ENCODE peak calls at places on chromosomes 7 and 10, in ten cellular contexts. One of them, this sample, is unnamed.

GRCh38 chr7:20241491-20242261 is 24.5 kb upstream of the MACC1 start:
- DNase-seq in uterus: no peak
- DNase-seq in cardiac muscle cell: no peak
- DNase-seq in neuronal stem cell: no peak
- DNase-seq in OCI-LY7: no peak
- DNase-seq in heart right ventricle: no peak
- DNase-seq in right cardiac atrium: no peak
- DNase-seq in fibroblast of lung: peak
- DNase-seq in kidney: no peak
- DNase-seq in RWPE1: peak
- DNase-seq in this sample: no peak

GRCh38 chr10:79113827-79114226 is 45.1 kb downstream of the ZMIZ1 start:
- DNase-seq in uterus: no peak
- DNase-seq in cardiac muscle cell: no peak
- DNase-seq in neuronal stem cell: no peak
- DNase-seq in OCI-LY7: no peak
- DNase-seq in heart right ventricle: no peak
- DNase-seq in right cardiac atrium: no peak
- DNase-seq in fibroblast of lung: no peak
- DNase-seq in kidney: no peak
- DNase-seq in RWPE1: no peak
- DNase-seq in this sample: no peak

GRCh38 chr10:112159469-112159868 is 24.1 kb downstream of the GPAM start:
- DNase-seq in uterus: no peak
- DNase-seq in cardiac muscle cell: no peak
- DNase-seq in neuronal stem cell: no peak
- DNase-seq in OCI-LY7: no peak
- DNase-seq in heart right ventricle: no peak
- DNase-seq in right cardiac atrium: no peak
- DNase-seq in fibroblast of lung: no peak
- DNase-seq in kidney: no peak
- DNase-seq in RWPE1: no peak
- DNase-seq in this sample: no peak

GRCh38 chr10:44992070-44992731 is 8.5 kb upstream of the ZNF22 start:
- DNase-seq in uterus: peak
- DNase-seq in cardiac muscle cell: no peak
- DNase-seq in neuronal stem cell: no peak
- DNase-seq in OCI-LY7: no peak
- DNase-seq in heart right ventricle: peak
- DNase-seq in right cardiac atrium: peak
- DNase-seq in fibroblast of lung: no peak
- DNase-seq in kidney: peak
- DNase-seq in RWPE1: no peak
- DNase-seq in this sample: no peak

GRCh38 chr10:102234866-102235597 is 6.3 kb downstream of the PITX3 start:
- DNase-seq in uterus: no peak
- DNase-seq in cardiac muscle cell: no peak
- DNase-seq in neuronal stem cell: no peak
- DNase-seq in OCI-LY7: no peak
- DNase-seq in heart right ventricle: no peak
- DNase-seq in right cardiac atrium: no peak
- DNase-seq in fibroblast of lung: no peak
- DNase-seq in kidney: no peak
- DNase-seq in RWPE1: no peak
- DNase-seq in this sample: no peak

GRCh38 chr7:64618785-64619456 is 47.0 kb upstream of the ZNF107 start:
- DNase-seq in uterus: no peak
- DNase-seq in cardiac muscle cell: peak
- DNase-seq in neuronal stem cell: no peak
- DNase-seq in OCI-LY7: peak
- DNase-seq in heart right ventricle: no peak
- DNase-seq in right cardiac atrium: no peak
- DNase-seq in fibroblast of lung: peak
- DNase-seq in kidney: no peak
- DNase-seq in RWPE1: peak
- DNase-seq in this sample: no peak

GRCh38 chr10:131860806-131861440 is 39.9 kb upstream of the PPP2R2D start:
- DNase-seq in uterus: no peak
- DNase-seq in cardiac muscle cell: no peak
- DNase-seq in neuronal stem cell: no peak
- DNase-seq in OCI-LY7: no peak
- DNase-seq in heart right ventricle: no peak
- DNase-seq in right cardiac atrium: no peak
- DNase-seq in fibroblast of lung: no peak
- DNase-seq in kidney: peak
- DNase-seq in RWPE1: no peak
- DNase-seq in this sample: no peak

GRCh38 chr7:133854739-133855138 is 272.4 kb upstream of the LRGUK start:
- DNase-seq in uterus: no peak
- DNase-seq in cardiac muscle cell: peak
- DNase-seq in neuronal stem cell: no peak
- DNase-seq in OCI-LY7: peak
- DNase-seq in heart right ventricle: no peak
- DNase-seq in right cardiac atrium: no peak
- DNase-seq in fibroblast of lung: peak
- DNase-seq in kidney: no peak
- DNase-seq in RWPE1: peak
- DNase-seq in this sample: no peak

GRCh38 chr7:16930958-16931357 is 49.2 kb upstream of the AGR3 start:
- DNase-seq in uterus: no peak
- DNase-seq in cardiac muscle cell: no peak
- DNase-seq in neuronal stem cell: no peak
- DNase-seq in OCI-LY7: no peak
- DNase-seq in heart right ventricle: no peak
- DNase-seq in right cardiac atrium: no peak
- DNase-seq in fibroblast of lung: no peak
- DNase-seq in kidney: no peak
- DNase-seq in RWPE1: no peak
- DNase-seq in this sample: no peak

GRCh38 chr7:16939161-16939560 is 57.4 kb upstream of the AGR3 start:
- DNase-seq in uterus: no peak
- DNase-seq in cardiac muscle cell: no peak
- DNase-seq in neuronal stem cell: no peak
- DNase-seq in OCI-LY7: no peak
- DNase-seq in heart right ventricle: no peak
- DNase-seq in right cardiac atrium: no peak
- DNase-seq in fibroblast of lung: no peak
- DNase-seq in kidney: no peak
- DNase-seq in RWPE1: no peak
- DNase-seq in this sample: no peak

GRCh38 chr7:16936626-16937422 is 55.0 kb upstream of the AGR3 start:
- DNase-seq in uterus: no peak
- DNase-seq in cardiac muscle cell: no peak
- DNase-seq in neuronal stem cell: no peak
- DNase-seq in OCI-LY7: no peak
- DNase-seq in heart right ventricle: no peak
- DNase-seq in right cardiac atrium: no peak
- DNase-seq in fibroblast of lung: no peak
- DNase-seq in kidney: no peak
- DNase-seq in RWPE1: no peak
- DNase-seq in this sample: no peak

GRCh38 chr7:16933296-16934248 is 51.8 kb upstream of the AGR3 start:
- DNase-seq in uterus: no peak
- DNase-seq in cardiac muscle cell: no peak
- DNase-seq in neuronal stem cell: no peak
- DNase-seq in OCI-LY7: no peak
- DNase-seq in heart right ventricle: no peak
- DNase-seq in right cardiac atrium: no peak
- DNase-seq in fibroblast of lung: no peak
- DNase-seq in kidney: no peak
- DNase-seq in RWPE1: no peak
- DNase-seq in this sample: no peak

DNA sequence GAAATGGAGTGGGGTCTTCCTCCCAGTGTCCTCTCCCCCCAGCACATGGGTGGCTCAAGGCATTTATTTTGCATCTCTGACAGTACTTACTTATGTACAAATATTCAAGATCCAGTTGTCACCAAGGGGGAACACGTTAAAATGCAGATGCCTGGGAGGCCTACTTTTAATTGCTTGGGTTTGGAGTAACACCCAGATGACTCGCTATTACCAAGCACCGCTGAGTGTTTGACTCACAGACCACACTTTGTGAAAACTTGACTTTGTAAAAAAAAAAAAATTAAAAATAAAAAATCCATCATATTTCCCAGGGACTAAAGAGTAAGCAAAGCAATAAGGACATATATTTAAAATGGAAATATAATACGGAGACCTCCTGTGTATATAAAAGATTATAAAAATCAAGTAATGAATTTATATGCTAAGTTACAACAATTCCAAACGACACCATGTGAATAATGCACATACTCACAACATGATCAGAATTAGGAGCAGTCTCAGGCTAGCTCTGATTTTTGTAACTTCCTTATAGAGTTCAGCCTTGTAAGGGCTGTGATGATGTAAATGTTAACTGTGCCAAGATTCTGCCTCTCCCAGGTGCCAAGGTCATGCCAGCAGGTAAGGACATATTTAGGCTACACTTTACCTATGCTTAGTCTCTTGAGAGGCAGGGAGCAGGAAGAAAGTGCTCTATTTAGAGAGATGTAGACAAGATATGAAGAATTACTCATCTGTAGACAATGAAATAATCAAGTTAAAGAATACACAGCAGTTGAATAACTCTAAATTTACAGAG is 53.4 kb upstream of the AGR3 start:
- DNase-seq in uterus: no peak
- DNase-seq in cardiac muscle cell: no peak
- DNase-seq in neuronal stem cell: no peak
- DNase-seq in OCI-LY7: no peak
- DNase-seq in heart right ventricle: no peak
- DNase-seq in right cardiac atrium: no peak
- DNase-seq in fibroblast of lung: peak
- DNase-seq in kidney: no peak
- DNase-seq in RWPE1: no peak
- DNase-seq in this sample: no peak
- H3K27ac ChIP-seq in uterus: no peak
- H3K27ac ChIP-seq in cardiac muscle cell: no peak
- H3K27ac ChIP-seq in neuronal stem cell: no peak
- H3K27ac ChIP-seq in OCI-LY7: no peak
- H3K27ac ChIP-seq in heart right ventricle: no peak
- H3K27ac ChIP-seq in right cardiac atrium: no peak
- H3K27ac ChIP-seq in fibroblast of lung: no peak
- H3K27ac ChIP-seq in kidney: no peak
- H3K27ac ChIP-seq in RWPE1: no peak
- H3K27ac ChIP-seq in this sample: no peak

GRCh38 chr10:12337407-12337806 is 11.9 kb upstream of the CAMK1D start:
- DNase-seq in uterus: no peak
- DNase-seq in cardiac muscle cell: no peak
- DNase-seq in neuronal stem cell: no peak
- DNase-seq in OCI-LY7: no peak
- DNase-seq in heart right ventricle: no peak
- DNase-seq in right cardiac atrium: no peak
- DNase-seq in fibroblast of lung: peak
- DNase-seq in kidney: no peak
- DNase-seq in RWPE1: no peak
- DNase-seq in this sample: no peak
- H3K27ac ChIP-seq in uterus: no peak
- H3K27ac ChIP-seq in cardiac muscle cell: no peak
- H3K27ac ChIP-seq in neuronal stem cell: no peak
- H3K27ac ChIP-seq in OCI-LY7: peak
- H3K27ac ChIP-seq in heart right ventricle: no peak
- H3K27ac ChIP-seq in right cardiac atrium: no peak
- H3K27ac ChIP-seq in fibroblast of lung: no peak
- H3K27ac ChIP-seq in kidney: no peak
- H3K27ac ChIP-seq in RWPE1: no peak
- H3K27ac ChIP-seq in this sample: no peak

GRCh38 chr7:155962968-155963300 is 150.7 kb upstream of the SHH start:
- DNase-seq in uterus: no peak
- DNase-seq in cardiac muscle cell: no peak
- DNase-seq in neuronal stem cell: no peak
- DNase-seq in OCI-LY7: no peak
- DNase-seq in heart right ventricle: no peak
- DNase-seq in right cardiac atrium: no peak
- DNase-seq in fibroblast of lung: no peak
- DNase-seq in kidney: no peak
- DNase-seq in RWPE1: no peak
- DNase-seq in this sample: no peak
- H3K27ac ChIP-seq in uterus: no peak
- H3K27ac ChIP-seq in cardiac muscle cell: no peak
- H3K27ac ChIP-seq in neuronal stem cell: no peak
- H3K27ac ChIP-seq in OCI-LY7: no peak
- H3K27ac ChIP-seq in heart right ventricle: no peak
- H3K27ac ChIP-seq in right cardiac atrium: no peak
- H3K27ac ChIP-seq in fibroblast of lung: no peak
- H3K27ac ChIP-seq in kidney: no peak
- H3K27ac ChIP-seq in RWPE1: no peak
- H3K27ac ChIP-seq in this sample: no peak

GRCh38 chr7:130367088-130367755 is 13.1 kb upstream of the CPA1 start:
- DNase-seq in uterus: no peak
- DNase-seq in cardiac muscle cell: no peak
- DNase-seq in neuronal stem cell: no peak
- DNase-seq in OCI-LY7: no peak
- DNase-seq in heart right ventricle: no peak
- DNase-seq in right cardiac atrium: no peak
- DNase-seq in fibroblast of lung: no peak
- DNase-seq in kidney: no peak
- DNase-seq in RWPE1: no peak
- DNase-seq in this sample: no peak

GRCh38 chr7:130365093-130365492 is 15.2 kb upstream of the CPA1 start:
- DNase-seq in uterus: no peak
- DNase-seq in cardiac muscle cell: no peak
- DNase-seq in neuronal stem cell: no peak
- DNase-seq in OCI-LY7: no peak
- DNase-seq in heart right ventricle: no peak
- DNase-seq in right cardiac atrium: no peak
- DNase-seq in fibroblast of lung: no peak
- DNase-seq in kidney: no peak
- DNase-seq in RWPE1: no peak
- DNase-seq in this sample: no peak

GRCh38 chr7:130364446-130364845 is 15.8 kb upstream of the CPA1 start:
- DNase-seq in uterus: no peak
- DNase-seq in cardiac muscle cell: no peak
- DNase-seq in neuronal stem cell: no peak
- DNase-seq in OCI-LY7: no peak
- DNase-seq in heart right ventricle: no peak
- DNase-seq in right cardiac atrium: no peak
- DNase-seq in fibroblast of lung: no peak
- DNase-seq in kidney: no peak
- DNase-seq in RWPE1: no peak
- DNase-seq in this sample: no peak

GRCh38 chr7:130366561-130366960 is 13.7 kb upstream of the CPA1 start:
- DNase-seq in uterus: no peak
- DNase-seq in cardiac muscle cell: no peak
- DNase-seq in neuronal stem cell: no peak
- DNase-seq in OCI-LY7: no peak
- DNase-seq in heart right ventricle: no peak
- DNase-seq in right cardiac atrium: no peak
- DNase-seq in fibroblast of lung: no peak
- DNase-seq in kidney: no peak
- DNase-seq in RWPE1: no peak
- DNase-seq in this sample: no peak

DNA sequence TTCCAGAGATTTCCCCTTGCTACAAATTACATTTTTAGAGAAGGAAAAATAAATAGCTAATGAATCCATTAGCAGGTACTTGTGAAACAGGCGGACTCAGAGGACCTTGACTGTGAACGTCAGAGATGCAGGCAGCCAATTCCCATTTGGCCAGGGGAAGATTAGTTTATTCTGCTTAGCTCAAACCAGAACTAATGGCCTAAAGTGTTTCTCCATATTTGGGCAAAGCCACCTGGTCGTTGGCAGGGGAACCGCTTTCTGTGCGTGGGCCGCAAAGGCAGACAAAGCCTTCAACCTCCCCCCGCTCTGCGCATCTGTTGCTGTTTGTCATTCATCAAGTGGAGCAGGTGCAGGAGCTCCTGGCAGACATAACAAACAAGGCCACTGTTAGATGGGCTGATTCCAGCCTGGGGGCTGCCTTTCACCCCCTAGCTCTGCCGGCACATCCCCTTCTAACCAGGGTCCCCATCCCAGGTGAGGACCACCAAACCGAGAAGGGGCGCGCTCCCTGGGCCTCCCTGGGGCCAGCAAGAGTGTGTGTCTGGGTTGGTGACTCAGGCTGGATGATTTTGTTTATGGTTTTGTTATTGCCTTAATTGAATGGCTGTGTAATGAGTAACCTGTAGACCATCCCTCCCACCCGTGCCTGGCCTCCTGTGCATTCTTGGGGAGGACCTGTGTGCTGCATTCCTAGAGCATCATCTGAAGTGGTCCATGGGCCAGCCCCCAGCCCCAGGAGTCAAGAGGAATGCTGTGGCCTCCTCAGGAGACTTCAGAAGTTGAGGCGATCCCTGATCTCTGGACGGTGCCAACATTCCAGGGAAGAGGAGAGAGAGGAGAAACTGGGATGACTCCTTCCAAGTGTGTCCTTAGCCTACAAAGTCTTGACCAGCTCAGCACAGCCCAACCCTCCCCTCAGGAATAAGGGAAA is 14.5 kb upstream of the CPA1 start:
- DNase-seq in uterus: peak
- DNase-seq in cardiac muscle cell: no peak
- DNase-seq in neuronal stem cell: no peak
- DNase-seq in OCI-LY7: no peak
- DNase-seq in heart right ventricle: no peak
- DNase-seq in right cardiac atrium: no peak
- DNase-seq in fibroblast of lung: peak
- DNase-seq in kidney: no peak
- DNase-seq in RWPE1: no peak
- DNase-seq in this sample: no peak
- H3K27ac ChIP-seq in uterus: peak
- H3K27ac ChIP-seq in cardiac muscle cell: no peak
- H3K27ac ChIP-seq in neuronal stem cell: no peak
- H3K27ac ChIP-seq in OCI-LY7: no peak
- H3K27ac ChIP-seq in heart right ventricle: no peak
- H3K27ac ChIP-seq in right cardiac atrium: no peak
- H3K27ac ChIP-seq in fibroblast of lung: peak
- H3K27ac ChIP-seq in kidney: peak
- H3K27ac ChIP-seq in RWPE1: no peak
- H3K27ac ChIP-seq in this sample: no peak